ENCODE peak calls at places on chromosome 6, in five cellular contexts. H is cardiac fibroblast, R is neural progenitor cell, F is uterus, Y is endothelial cell of umbilical vein. Q is an unnamed sample.

GRCh38 chr6:108850669-108851467 is 2.6 kb downstream of the ARMC2 start:
- DNase-seq in H (peak; percentile 21), R (no peak), F (peak; percentile 35), Y (no peak), Q (no peak)

GRCh38 chr6:15511248-15512125 is 151.3 kb downstream of the DTNBP1 start:
- DNase-seq in H (no peak), R (no peak), F (no peak), Y (no peak), Q (no peak)

GRCh38 chr6:163860194-163861081 is 445.9 kb downstream of the QKI start:
- DNase-seq in H (peak; percentile 50), R (no peak), F (no peak), Y (no peak), Q (peak; percentile 37)

GRCh38 chr6:398558-399078 is 7.1 kb downstream of the IRF4 start:
- DNase-seq in H (no peak), R (no peak), F (no peak), Y (no peak), Q (no peak)

GRCh38 chr6:7813704-7814103 is 87.8 kb downstream of the BMP6 start:
- DNase-seq in H (no peak), R (peak; percentile 56), F (no peak), Y (no peak), Q (no peak)

GRCh38 chr6:129370268-129370916 is 339.6 kb downstream of the ARHGAP18 start:
- DNase-seq in H (peak; percentile 63), R (peak; percentile 63), F (peak; percentile 25), Y (peak; percentile 65), Q (peak; percentile 37)

GRCh38 chr6:1917628-1918371 is 308.1 kb downstream of the FOXC1 start:
- DNase-seq in H (peak; percentile 53), R (no peak), F (no peak), Y (peak; percentile 86), Q (peak; percentile 89)

GRCh38 chr6:133432021-133432989 is 191.1 kb downstream of the EYA4 start:
- DNase-seq in H (no peak), R (peak; percentile 44), F (no peak), Y (no peak), Q (no peak)

GRCh38 chr6:38173909-38174308 is 354.4 kb downstream of the ZFAND3 start:
- DNase-seq in H (no peak), R (no peak), F (no peak), Y (no peak), Q (no peak)

GRCh38 chr6:12354499-12354898 is 64.3 kb downstream of the EDN1 start:
- DNase-seq in H (peak; percentile 88), R (peak; percentile 66), F (no peak), Y (peak; percentile 38), Q (peak; percentile 83)

GRCh38 chr6:14278000-14278399 is 160.4 kb downstream of the CD83 start:
- DNase-seq in H (no peak), R (no peak), F (no peak), Y (no peak), Q (no peak)

DNA sequence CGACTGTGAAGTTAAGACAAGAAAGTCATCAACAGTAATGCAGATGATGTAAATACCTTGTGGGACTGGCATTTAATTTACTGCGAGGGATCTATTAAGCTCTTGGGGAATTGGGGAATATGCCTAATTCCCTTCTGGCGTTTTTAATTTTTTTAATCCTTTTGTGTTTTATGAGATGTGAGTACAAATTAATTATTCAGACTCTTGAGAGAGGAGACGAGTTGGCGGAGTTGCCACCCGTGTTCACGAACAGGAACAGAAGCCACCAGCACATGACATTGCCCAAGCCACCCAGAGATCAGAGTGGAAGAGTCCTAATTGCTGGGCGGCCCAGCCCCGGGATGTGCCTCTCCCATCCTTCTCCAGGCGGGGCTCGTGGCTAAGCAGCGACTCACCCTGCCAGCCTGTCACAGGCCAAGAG is 518 bp upstream of the CRYBG1 start:
- DNase-seq in H (no peak), R (no peak), F (no peak), Y (no peak), Q (no peak)
- H3K4me3 ChIP-seq in H (peak overlapping the region; percentile 5), R (peak overlapping the region; percentile 63), F (peak overlapping the region; percentile 29), Y (no peak overlapping the region), Q (peak overlapping the region; percentile 37)

DNA sequence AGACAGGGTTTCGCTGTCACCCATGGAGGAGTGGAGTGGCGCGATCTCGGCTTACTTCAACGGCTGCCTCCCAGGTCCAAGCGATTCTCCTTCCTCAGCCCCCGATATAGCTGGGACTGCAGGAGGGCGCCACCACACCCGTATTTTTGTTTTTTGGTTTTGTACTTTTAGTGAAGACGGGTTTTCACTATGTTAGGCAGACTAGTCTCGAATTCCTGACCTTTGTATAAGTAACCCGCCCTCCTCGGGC is 115.4 kb upstream of the BTN3A2 start:
- DNase-seq in H (no peak), R (no peak), F (no peak), Y (peak; percentile 72), Q (no peak)
- TF ChIP-seq CTCF in H (no peak), R (no peak), F (no peak), Y (no peak), Q (no peak)

DNA sequence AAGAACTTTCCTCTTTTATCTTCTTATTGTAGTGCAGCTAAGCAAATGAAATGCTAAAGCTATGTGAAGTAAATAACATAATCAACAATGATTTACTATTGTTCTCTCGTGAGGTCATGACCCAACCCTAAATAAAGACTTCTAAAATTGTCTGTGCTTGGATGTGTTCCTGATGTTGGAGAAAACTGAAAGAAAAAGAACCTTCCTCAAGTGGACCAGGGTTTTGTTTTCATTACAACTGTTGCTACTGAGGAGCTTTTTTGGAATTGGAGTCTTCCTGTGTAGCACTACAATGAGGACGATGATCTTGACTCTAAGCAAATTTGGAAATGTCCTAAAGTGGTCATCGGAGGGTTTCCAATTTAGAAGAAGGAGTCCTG is 59.7 kb upstream of the SUPT3H start:
- DNase-seq in H (no peak), R (no peak), F (no peak), Y (no peak), Q (no peak)
- H3K4me3 ChIP-seq in H (no peak overlapping the region), R (no peak overlapping the region), F (no peak overlapping the region), Y (no peak overlapping the region), Q (no peak overlapping the region)

GRCh38 chr6:144216668-144217218 is 66.4 kb downstream of the STX11 start:
- DNase-seq in H (no peak), R (no peak), F (no peak), Y (no peak), Q (no peak)
- TF ChIP-seq CTCF in H (peak; percentile 34), R (peak; percentile 4), F (peak; percentile 32), Y (peak; percentile 25), Q (peak; percentile 7)

GRCh38 chr6:32578962-32579361 is 10.7 kb downstream of the HLA-DRB1 start:
- DNase-seq in H (no peak), R (no peak), F (no peak), Y (no peak), Q (no peak)

GRCh38 chr6:32580593-32580992 is 9.1 kb downstream of the HLA-DRB1 start:
- DNase-seq in H (no peak), R (no peak), F (no peak), Y (no peak), Q (no peak)

GRCh38 chr6:32588156-32588555 is 1.5 kb downstream of the HLA-DRB1 start:
- DNase-seq in H (no peak), R (no peak), F (no peak), Y (no peak), Q (no peak)

GRCh38 chr6:32581275-32582095 is 8.2 kb downstream of the HLA-DRB1 start:
- DNase-seq in H (no peak), R (no peak), F (no peak), Y (no peak), Q (no peak)

GRCh38 chr6:32583527-32583898 is 6.1 kb downstream of the HLA-DRB1 start:
- DNase-seq in H (no peak), R (no peak), F (no peak), Y (no peak), Q (no peak)
- H3K4me3 ChIP-seq in H (no peak overlapping the region), R (peak overlapping the region; percentile 68), F (no peak overlapping the region), Y (no peak overlapping the region), Q (no peak overlapping the region)

GRCh38 chr6:105382918-105383317 is 20.0 kb downstream of the PREP start:
- DNase-seq in H (no peak), R (no peak), F (no peak), Y (peak; percentile 19), Q (no peak)
- TF ChIP-seq CTCF in H (no peak), R (no peak), F (no peak), Y (no peak), Q (no peak)

Q was measured in foreskin fibroblast.